ENCODE peak calls at places on chromosomes 2 and 18, in ten cellular contexts. F is AML-193; G is stimulated activated CD8-positive, alpha-beta memory T cell treated with anti-CD3 and anti-CD28 coated beads, Interleukin-2, amount 100 ng/mL, for 1 hour; V is activated T-helper 1 cell treated with anti-CD3 and anti-CD28 coated beads, Interleukin-2, amount 50 U/mL, for 16 hours; E is natural killer cell treated with Interleukin-12 subunit alpha and Interleukin-12 subunit beta and Interleukin-15 and Interleukin-18, amount 100 ng/mL, for 72 hours; X is CD4-positive, alpha-beta memory T cell; H is stimulated activated CD4-positive, alpha-beta T cell treated with anti-CD3 and anti-CD28 coated beads, Interleukin-2, amount 100 ng/mL, for 24 hours; I is endothelial cell; Y is cardiac muscle cell; B is H7. C is an unnamed sample.
A peak's percentile ranks its signal among the peaks of the same experiment; 100 is the strongest.

GRCh38 chr18:57455576-57456129 is 20.5 kb downstream of the ONECUT2 start:
- DNase-seq in F (no peak), G (no peak), V (no peak), E (no peak), X (no peak), H (no peak), I (no peak), Y (no peak), B (no peak), C (no peak)

GRCh38 chr2:86027196-86027912 is 78.3 kb downstream of the POLR1A start:
- DNase-seq in F (no peak), G (no peak), V (no peak), E (no peak), X (no peak), H (no peak), I (no peak), Y (no peak), B (no peak), C (no peak)

GRCh38 chr2:240232961-240233890 is 92.8 kb upstream of the OTOS start:
- DNase-seq in F (no peak), G (peak; percentile 29), V (peak; percentile 47), E (peak; percentile 65), X (peak; percentile 71), H (peak; percentile 83), I (peak; percentile 88), Y (peak; percentile 61), B (peak; percentile 98), C (peak; percentile 97)

GRCh38 chr2:43522177-43522576 is 73.7 kb downstream of the THADA start:
- DNase-seq in F (no peak), G (no peak), V (no peak), E (no peak), X (no peak), H (no peak), I (no peak), Y (no peak), B (no peak), C (no peak)

GRCh38 chr2:240794178-240794721 is 25.8 kb downstream of the KIF1A start:
- DNase-seq in F (no peak), G (no peak), V (no peak), E (peak; percentile 18), X (no peak), H (no peak), I (no peak), Y (no peak), B (no peak), C (no peak)

GRCh38 chr2:232447638-232448472 is 8.1 kb upstream of the ALPI start:
- DNase-seq in F (no peak), G (no peak), V (no peak), E (no peak), X (no peak), H (no peak), I (no peak), Y (no peak), B (peak; percentile 57), C (no peak)

GRCh38 chr18:41461058-41461560 is 493.9 kb upstream of the PIK3C3 start:
- DNase-seq in F (no peak), G (no peak), V (no peak), E (no peak), X (no peak), H (no peak), I (no peak), Y (no peak), B (no peak), C (no peak)

GRCh38 chr18:29512761-29513160 is 1335.8 kb upstream of the CDH2 start:
- DNase-seq in F (no peak), G (no peak), V (no peak), E (no peak), X (no peak), H (no peak), I (no peak), Y (no peak), B (no peak), C (no peak)